ENCODE peak calls at places on chromosome 7, in five cellular contexts. S is HCT116, R is GM12878, Q is SK-N-SH, W is HepG2. A is an unnamed sample.

GRCh38 chr7:29363636-29364425 is 169.3 kb downstream of the CHN2 start:
- DNase-seq in Q (no peak), W (no peak), S (no peak), R (no peak), A (no peak)

GRCh38 chr7:101140339-101140699 is 13.4 kb downstream of the SERPINE1 start:
- DNase-seq in R (no peak), Q (no peak), W (no peak), S (no peak), A (no peak)

GRCh38 chr7:78018541-78019456 is 220.2 kb downstream of the PHTF2 start:
- DNase-seq in R (no peak), Q (peak; percentile 52), S (no peak), W (no peak), A (peak; percentile 22)

GRCh38 chr7:102305414-102306268 is 19.0 kb downstream of the SH2B2 start:
- DNase-seq in S (no peak), W (no peak), R (peak; percentile 93), Q (no peak), A (no peak)

GRCh38 chr7:151849879-151850260 is 27.0 kb downstream of the PRKAG2 start:
- DNase-seq in Q (no peak), R (no peak), W (no peak), S (no peak), A (no peak)

GRCh38 chr7:6232130-6232529 is 40.3 kb downstream of the CYTH3 start:
- DNase-seq in W (no peak), S (no peak), R (no peak), Q (no peak), A (no peak)

GRCh38 chr7:121392277-121393004 is 3.7 kb downstream of the FAM3C start:
- DNase-seq in R (no peak), Q (no peak), W (no peak), S (no peak), A (no peak)

GRCh38 chr7:154390961-154391360 is 338.8 kb downstream of the DPP6 start:
- DNase-seq in W (no peak), R (no peak), Q (no peak), S (no peak), A (no peak)

GRCh38 chr7:30647589-30647988 is 34.7 kb downstream of the CRHR2 start:
- DNase-seq in R (no peak), W (no peak), S (no peak), Q (peak; percentile 29), A (no peak)

GRCh38 chr7:140669352-140669751 is 3.4 kb upstream of the ADCK2 start:
- DNase-seq in Q (no peak), S (no peak), R (no peak), W (no peak), A (no peak)

GRCh38 chr7:81710751-81711150 is 59.1 kb downstream of the HGF start:
- DNase-seq in R (no peak), S (no peak), W (no peak), Q (no peak), A (no peak)

GRCh38 chr7:81719865-81720264 is 50.0 kb downstream of the HGF start:
- DNase-seq in R (no peak), W (no peak), S (no peak), Q (no peak), A (no peak)

GRCh38 chr7:81721428-81721827 is 48.4 kb downstream of the HGF start:
- DNase-seq in W (no peak), Q (no peak), S (no peak), R (no peak), A (no peak)

GRCh38 chr7:81714306-81714705 is 55.5 kb downstream of the HGF start:
- DNase-seq in Q (no peak), W (no peak), S (no peak), R (no peak), A (no peak)

GRCh38 chr7:81715984-81716588 is 53.8 kb downstream of the HGF start:
- DNase-seq in R (no peak), S (peak; percentile 60), Q (peak; percentile 28), W (peak; percentile 1), A (no peak)
- TF ChIP-seq JUND in R (no peak), S (no peak), Q (no peak), W (no peak), A (no peak)

GRCh38 chr7:46855851-46856250 is 726.1 kb downstream of the TNS3 start:
- DNase-seq in W (no peak), S (no peak), R (no peak), Q (no peak), A (no peak)

GRCh38 chr7:46854958-46855473 is 726.9 kb downstream of the TNS3 start:
- DNase-seq in S (no peak), Q (no peak), W (no peak), R (no peak), A (no peak)

GRCh38 chr7:46853451-46853850 is 728.5 kb downstream of the TNS3 start:
- DNase-seq in Q (no peak), S (no peak), W (no peak), R (no peak), A (no peak)

GRCh38 chr7:46850563-46851325 is 731.2 kb downstream of the TNS3 start:
- DNase-seq in Q (no peak), R (no peak), W (no peak), S (no peak), A (no peak)

DNA sequence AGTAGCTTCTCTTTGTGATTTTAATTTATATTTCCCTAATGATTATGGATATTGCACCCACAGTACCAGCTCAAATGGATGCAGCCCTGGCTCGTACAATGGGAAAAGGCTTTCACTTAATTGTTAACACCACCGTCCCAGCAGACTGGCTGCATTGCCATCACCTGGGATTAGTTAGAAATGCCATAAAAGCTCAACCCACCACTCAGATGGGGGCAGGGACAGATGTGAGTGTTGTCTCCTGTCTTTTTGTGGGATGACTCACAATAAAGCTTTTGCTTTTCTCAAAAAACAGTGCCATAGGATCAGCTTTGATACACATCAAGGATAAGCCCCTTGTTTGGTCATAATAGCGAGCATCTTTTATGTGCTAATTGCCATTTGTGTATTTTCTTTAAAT is 729.1 kb downstream of the TNS3 start:
- DNase-seq in W (no peak), S (no peak), R (no peak), Q (no peak), A (no peak)
- TF ChIP-seq JUND in W (no peak), S (no peak), R (no peak), Q (no peak), A (no peak)

DNA sequence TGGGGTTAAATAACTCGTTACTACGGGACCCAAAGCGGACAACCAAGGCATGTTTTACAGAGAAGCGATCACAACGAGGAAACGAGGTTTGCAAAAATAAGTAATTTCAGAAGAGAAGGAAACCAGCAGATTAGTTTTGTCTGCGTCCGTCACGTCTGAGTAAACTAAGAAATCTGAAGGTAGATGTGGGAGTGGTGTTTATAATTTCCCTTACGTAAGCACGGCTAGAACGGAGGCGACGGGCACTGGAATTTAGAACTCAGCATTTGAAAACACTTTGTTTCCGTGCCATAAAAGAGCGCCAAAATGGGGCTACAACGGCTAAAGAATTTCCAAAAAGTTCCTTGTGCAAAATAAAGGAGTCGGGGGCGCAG is 718 bp upstream of the UMAD1 start:
- DNase-seq in Q (no peak), W (peak; percentile 11), R (peak; percentile 27), S (no peak), A (peak; percentile 49)
- TF ChIP-seq JUND in Q (no peak), W (no peak), R (no peak), S (no peak), A (no peak)

DNA sequence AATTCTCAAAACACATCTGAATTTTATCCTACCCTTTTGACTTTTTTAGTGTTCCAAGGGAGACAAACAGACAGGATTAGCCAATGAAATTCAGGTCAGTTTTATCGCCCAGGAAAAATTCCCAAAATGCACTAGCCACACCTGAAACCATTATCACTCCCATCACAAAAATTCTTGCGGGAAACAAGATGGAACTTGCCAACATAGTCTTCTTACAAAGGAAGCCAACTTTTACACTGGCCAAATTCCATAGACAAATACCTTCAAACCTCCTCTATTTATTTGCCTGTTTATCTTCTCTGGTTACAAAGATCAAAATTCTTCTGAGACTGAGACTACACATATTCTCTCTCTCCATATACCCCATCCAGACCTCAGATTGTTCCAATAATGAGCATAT is 30.1 kb downstream of the MET start:
- DNase-seq in R (no peak), S (no peak), W (no peak), Q (no peak), A (no peak)
- TF ChIP-seq JUND in R (no peak), S (no peak), W (no peak), Q (no peak), A (no peak)

DNA sequence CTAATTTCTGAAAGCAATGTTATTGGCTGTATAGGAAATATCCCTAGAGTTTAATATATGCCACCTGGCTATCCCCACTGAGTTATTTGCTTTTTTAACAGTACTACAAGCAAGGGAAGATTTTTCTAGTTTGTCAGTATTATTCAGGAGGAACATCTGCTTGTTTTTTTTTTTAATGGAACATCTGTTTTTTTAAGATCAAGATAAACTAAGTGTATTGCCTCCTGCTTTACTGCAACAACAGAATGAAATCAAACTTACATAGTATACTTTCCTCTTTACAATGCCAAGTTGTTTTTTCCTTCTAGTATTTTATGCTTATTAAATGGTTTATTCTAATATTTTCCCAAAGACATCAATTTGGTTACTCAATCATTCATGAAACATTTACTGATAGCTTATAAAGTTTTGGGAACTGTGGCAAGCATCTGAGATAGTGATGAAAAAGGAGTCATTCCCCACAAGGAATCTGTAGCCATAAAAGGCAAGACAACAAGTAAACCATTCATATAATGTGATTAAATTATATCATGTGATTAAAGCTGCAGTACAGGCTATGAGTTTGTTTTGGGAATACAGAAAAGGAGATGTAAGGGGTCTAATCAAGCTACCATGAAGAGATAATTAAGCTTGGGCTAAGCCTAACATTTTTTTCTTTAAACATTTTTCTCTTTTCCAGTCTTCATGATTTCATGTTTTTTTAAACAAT is 17.4 kb downstream of the MTPN start:
- DNase-seq in R (no peak), S (no peak), W (no peak), Q (peak; percentile 38), A (no peak)
- TF ChIP-seq JUND in R (no peak), S (no peak), W (no peak), Q (no peak), A (no peak)

GRCh38 chr7:27549621-27550020 is 113.1 kb downstream of the HIBADH start:
- DNase-seq in Q (no peak), S (no peak), R (no peak), W (no peak), A (no peak)

GRCh38 chr7:27551803-27552202 is 110.9 kb downstream of the HIBADH start:
- DNase-seq in S (no peak), W (no peak), R (no peak), Q (no peak), A (no peak)

GRCh38 chr7:27553288-27553687 is 109.4 kb downstream of the HIBADH start:
- DNase-seq in W (no peak), Q (no peak), R (no peak), S (no peak), A (no peak)

GRCh38 chr7:27555670-27556069 is 107.0 kb downstream of the HIBADH start:
- DNase-seq in S (no peak), Q (no peak), R (no peak), W (no peak), A (no peak)

GRCh38 chr7:27554826-27555225 is 107.9 kb downstream of the HIBADH start:
- DNase-seq in Q (no peak), W (no peak), S (no peak), R (no peak), A (no peak)
- TF ChIP-seq JUND in Q (no peak), W (no peak), S (no peak), R (no peak), A (no peak)

GRCh38 chr7:39238209-39238869 is 260.6 kb downstream of the POU6F2 start:
- DNase-seq in R (no peak), Q (no peak), S (no peak), W (no peak), A (no peak)
- TF ChIP-seq JUND in R (no peak), Q (no peak), S (no peak), W (no peak), A (no peak)

GRCh38 chr7:82050134-82050533 is 280.3 kb upstream of the HGF start:
- DNase-seq in S (peak; percentile 59), R (no peak), W (peak; percentile 3), Q (no peak), A (peak; percentile 12)
- TF ChIP-seq JUND in S (peak; percentile 69), R (no peak), W (no peak), Q (peak; percentile 95), A (no peak)